ENCODE peak calls at places on chromosomes 12 and 14, in seven cellular contexts. B is WERI-Rb-1, Y is kidney epithelial cell, J is fibroblast of the aortic adventitia, K is right lobe of liver, M is AG10803, Q is HepG2. W is an unnamed sample.

GRCh38 chr14:66425402-66425801 is 60.8 kb upstream of the CCDC196 start:
- DNase-seq in J (no peak), B (no peak), Y (no peak), M (no peak), Q (no peak), K (peak; percentile 22), W (no peak)

GRCh38 chr14:20412422-20412821 is 879 bp downstream of the TEP1 start:
- DNase-seq in J (peak; percentile 27), K (no peak), Q (no peak), Y (no peak), M (no peak), B (no peak), W (no peak)

GRCh38 chr14:61927521-61927920 is 165.3 kb downstream of the SNAPC1 start:
- DNase-seq in J (peak; percentile 19), Q (no peak), M (peak; percentile 61), K (no peak), B (no peak), Y (peak; percentile 84), W (no peak)

GRCh38 chr14:72776701-72777255 is 117.1 kb downstream of the DPF3 start:
- DNase-seq in Q (peak; percentile 91), J (no peak), Y (no peak), M (no peak), B (no peak), K (peak; percentile 31), W (no peak)

GRCh38 chr12:59651230-59651920 is 55.5 kb downstream of the SLC16A7 start:
- DNase-seq in Q (peak; percentile 9), B (no peak), M (peak; percentile 40), K (no peak), Y (peak; percentile 51), J (peak; percentile 71), W (no peak)

GRCh38 chr14:45679852-45680251 is 426.9 kb upstream of the MIS18BP1 start:
- DNase-seq in K (no peak), Q (no peak), Y (peak; percentile 63), J (peak; percentile 33), B (no peak), M (peak; percentile 54), W (peak; percentile 80)

GRCh38 chr14:20578325-20578724 is 9.5 kb downstream of the RNASE11 start:
- DNase-seq in Y (no peak), K (no peak), M (no peak), Q (no peak), J (no peak), B (no peak), W (no peak)

GRCh38 chr14:55446833-55447232 is 6.4 kb upstream of the TBPL2 start:
- DNase-seq in K (no peak), J (peak; percentile 86), M (peak; percentile 73), Q (no peak), B (peak; percentile 22), Y (peak; percentile 79), W (no peak)

GRCh38 chr12:60257063-60257462 is 661.2 kb downstream of the SLC16A7 start:
- DNase-seq in K (no peak), B (no peak), Y (no peak), M (peak; percentile 56), Q (peak; percentile 17), J (peak; percentile 88), W (peak; percentile 52)

GRCh38 chr14:69023035-69023434 is 43.9 kb upstream of the ACTN1 start:
- DNase-seq in J (no peak), K (no peak), Y (no peak), B (no peak), Q (no peak), M (no peak), W (no peak)

GRCh38 chr14:34018564-34019244 is 67.8 kb upstream of the EGLN3 start:
- DNase-seq in J (peak; percentile 34), B (no peak), M (no peak), Y (no peak), K (no peak), Q (no peak), W (no peak)

GRCh38 chr12:47840571-47840970 is 20.9 kb upstream of the HDAC7 start:
- DNase-seq in J (no peak), B (no peak), Y (no peak), M (no peak), K (no peak), Q (no peak), W (no peak)

GRCh38 chr12:40325349-40325960 is 100.7 kb downstream of the LRRK2 start:
- DNase-seq in Y (no peak), J (peak; percentile 14), K (no peak), B (peak; percentile 17), Q (peak; percentile 41), M (peak; percentile 4), W (no peak)

GRCh38 chr12:12610711-12611110 is 965 bp upstream of the CREBL2 start:
- DNase-seq in Y (no peak), Q (no peak), B (no peak), K (no peak), M (no peak), J (no peak), W (no peak)
- H3K4me3 ChIP-seq in Y (no peak overlapping the region), Q (peak overlapping the region; percentile 66), B (no peak overlapping the region), K (peak overlapping the region; percentile 67), M (no peak overlapping the region), J (no peak overlapping the region), W (peak overlapping the region; percentile 74)

GRCh38 chr12:49548822-49549648 is 10.2 kb downstream of the KCNH3 start:
- DNase-seq in B (no peak), Y (no peak), J (no peak), M (no peak), K (no peak), Q (no peak), W (no peak)
- TF ChIP-seq CTCF in B (no peak), Y (peak; percentile 45), J (peak; percentile 47), M (peak; percentile 40), K (peak; percentile 9), Q (no peak), W (peak; percentile 42)

GRCh38 chr12:92342574-92342973 is 196.9 kb upstream of the BTG1 start:
- DNase-seq in K (no peak), J (no peak), B (no peak), Y (no peak), Q (no peak), M (no peak), W (no peak)

GRCh38 chr12:92340441-92341332 is 195.0 kb upstream of the BTG1 start:
- DNase-seq in M (no peak), B (no peak), Y (no peak), J (peak; percentile 72), K (no peak), Q (no peak), W (no peak)

GRCh38 chr12:92339198-92339821 is 193.7 kb upstream of the BTG1 start:
- DNase-seq in J (no peak), Q (no peak), M (no peak), B (no peak), K (no peak), Y (no peak), W (no peak)

GRCh38 chr12:92340003-92340402 is 194.4 kb upstream of the BTG1 start:
- DNase-seq in Y (no peak), Q (no peak), B (no peak), K (no peak), J (no peak), M (no peak), W (no peak)

DNA sequence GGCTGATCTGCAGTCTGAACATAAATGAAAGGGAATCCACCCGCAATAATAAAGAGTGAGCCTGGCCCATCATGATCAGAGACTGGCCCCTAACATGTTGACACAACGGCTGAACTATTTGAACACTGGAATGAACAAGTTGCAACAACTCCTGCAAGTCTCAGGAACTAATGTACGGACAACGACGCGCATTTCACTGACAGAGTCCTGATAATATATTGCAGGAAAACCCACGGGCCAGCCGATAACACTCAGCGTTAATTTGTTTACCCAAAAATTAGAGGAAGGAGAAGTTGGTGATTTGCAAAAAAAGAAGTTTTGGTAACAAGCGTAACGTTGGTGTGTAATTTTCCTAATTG is 195.7 kb upstream of the BTG1 start:
- DNase-seq in M (no peak), K (no peak), J (peak; percentile 36), Q (peak; percentile 9), Y (no peak), B (no peak), W (no peak)
- H3K4me3 ChIP-seq in M (no peak overlapping the region), K (no peak overlapping the region), J (peak overlapping the region; percentile 19), Q (no peak overlapping the region), Y (no peak overlapping the region), B (no peak overlapping the region), W (no peak overlapping the region)

GRCh38 chr12:98699568-98699967 is 54.5 kb downstream of the APAF1 start:
- DNase-seq in B (no peak), K (no peak), Y (no peak), J (peak; percentile 86), Q (no peak), M (peak; percentile 20), W (no peak)

GRCh38 chr12:98697209-98697608 is 52.1 kb downstream of the APAF1 start:
- DNase-seq in B (no peak), Q (no peak), M (no peak), K (no peak), J (no peak), Y (no peak), W (no peak)

GRCh38 chr12:98701166-98701565 is 56.1 kb downstream of the APAF1 start:
- DNase-seq in B (no peak), Q (no peak), K (no peak), J (no peak), M (no peak), Y (no peak), W (no peak)

GRCh38 chr12:98696036-98696646 is 51.1 kb downstream of the APAF1 start:
- DNase-seq in B (no peak), M (no peak), K (no peak), Q (no peak), Y (no peak), J (no peak), W (no peak)

DNA sequence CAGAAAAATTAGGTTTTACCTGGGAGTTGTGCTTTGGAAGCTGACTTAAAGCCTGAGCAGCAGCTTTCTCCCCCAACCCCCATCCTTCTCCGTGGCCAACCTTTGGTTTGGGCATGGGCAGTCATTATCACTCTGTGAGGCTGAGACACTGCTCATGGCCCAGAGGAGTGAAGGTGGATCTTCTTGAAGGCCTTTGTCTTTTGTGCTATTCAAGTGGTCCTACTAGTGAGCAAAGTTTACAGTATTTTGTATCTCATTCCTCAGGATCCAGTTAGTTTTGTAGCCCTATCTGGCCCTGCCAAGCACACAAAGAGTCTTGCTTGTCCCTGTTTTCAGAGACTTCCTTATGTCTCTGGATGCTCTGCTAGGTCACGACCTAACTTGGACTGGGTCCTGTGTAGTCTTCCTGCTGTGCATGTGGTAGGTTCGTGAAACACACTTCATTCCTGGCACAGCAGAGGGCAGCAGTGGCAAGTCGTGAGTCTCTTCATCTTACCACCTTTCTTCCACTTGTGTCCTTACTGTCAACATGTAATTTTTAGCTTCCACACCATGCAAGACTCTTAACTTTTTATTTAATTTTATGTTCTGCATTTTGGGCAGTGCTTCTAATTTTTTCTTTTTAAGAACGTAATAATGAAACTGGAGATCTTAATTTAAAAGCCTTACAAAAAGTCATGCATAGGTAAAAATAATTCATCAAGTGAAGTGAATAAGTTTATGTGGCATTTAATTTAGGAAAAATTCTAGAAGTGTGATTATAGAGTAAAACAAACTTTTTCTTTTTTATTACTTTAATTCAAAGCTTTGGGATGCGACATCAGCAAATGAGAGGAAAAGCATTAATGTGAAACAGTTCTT is 53.7 kb downstream of the APAF1 start:
- DNase-seq in Y (peak; percentile 10), M (peak; percentile 72), K (peak; percentile 49), Q (peak; percentile 39), B (peak; percentile 55), J (peak; percentile 71), W (peak; percentile 46)
- TF ChIP-seq CTCF in Y (peak; percentile 76), M (peak; percentile 80), K (peak; percentile 55), Q (peak; percentile 83), B (peak; percentile 84), J (peak; percentile 69), W (peak; percentile 75)